ENCODE peak calls at places on chromosomes 1 and 21, in five cellular contexts. O, E, G, W and D are unnamed samples.

GRCh38 chr1:37478451-37478871 is 4.1 kb downstream of the ZC3H12A start:
- DNase-seq in W (no peak), E (no peak), O (no peak), G (no peak), D (no peak)

GRCh38 chr1:5954964-5955363 is 37.3 kb downstream of the NPHP4 start:
- DNase-seq in G (no peak), W (no peak), O (no peak), E (no peak), D (no peak)

GRCh38 chr1:41626146-41626545 is 141.7 kb upstream of the EDN2 start:
- DNase-seq in E (no peak), O (no peak), W (no peak), G (no peak), D (no peak)

GRCh38 chr1:59214764-59215208 is 82.1 kb upstream of the FGGY start:
- DNase-seq in G (peak), W (no peak), O (peak), E (no peak), D (no peak)

GRCh38 chr1:57991289-57991688 is 555.2 kb downstream of the OMA1 start:
- DNase-seq in O (no peak), G (no peak), E (no peak), W (no peak), D (no peak)

GRCh38 chr1:1281533-1282321 is 1.5 kb downstream of the SCNN1D start:
- DNase-seq in W (no peak), G (no peak), O (no peak), E (no peak), D (no peak)

GRCh38 chr1:107912614-107913013 is 52.4 kb downstream of the VAV3 start:
- DNase-seq in G (no peak), O (no peak), E (no peak), W (no peak), D (no peak)

GRCh38 chr1:116667577-116668105 is at the start of gene IGSF3:
- DNase-seq in O (peak), W (peak), G (peak), E (peak), D (peak)

GRCh38 chr1:10843697-10844096 is 47.3 kb upstream of the CASZ1 start:
- DNase-seq in E (no peak), O (no peak), W (no peak), G (no peak), D (no peak)

GRCh38 chr1:15493869-15494390 is 18.0 kb downstream of the CELA2B start:
- DNase-seq in O (no peak), E (no peak), W (no peak), G (no peak), D (no peak)

GRCh38 chr1:221840511-221841243 is 98.8 kb upstream of the DUSP10 start:
- DNase-seq in W (no peak), G (no peak), E (no peak), O (no peak), D (no peak)

GRCh38 chr1:38287036-38287435 is 240.4 kb upstream of the POU3F1 start:
- DNase-seq in O (no peak), E (no peak), G (no peak), W (no peak), D (no peak)

GRCh38 chr21:45073301-45074047 is 906 bp upstream of the ADARB1 start:
- DNase-seq in G (peak), W (peak), E (no peak), O (peak), D (peak)

GRCh38 chr1:191588905-191589304 is 569.4 kb upstream of the RGS18 start:
- DNase-seq in W (no peak), G (no peak), E (no peak), O (no peak), D (no peak)

GRCh38 chr1:110477041-110477440 is 26.1 kb downstream of the PROK1 start:
- DNase-seq in W (no peak), E (no peak), G (no peak), O (no peak), D (no peak)

GRCh38 chr1:62528015-62528414 is 69.3 kb upstream of the ANGPTL3 start:
- DNase-seq in G (no peak), W (no peak), O (no peak), E (no peak), D (no peak)

GRCh38 chr21:39137248-39138186 is 45.7 kb downstream of the PSMG1 start:
- DNase-seq in W (no peak), O (no peak), E (no peak), G (no peak), D (peak)

GRCh38 chr1:43121251-43121650 is 50.8 kb downstream of the EBNA1BP2 start:
- DNase-seq in O (no peak), W (no peak), G (no peak), E (no peak), D (no peak)

GRCh38 chr1:166628259-166628658 is 211.0 kb upstream of the POGK start:
- DNase-seq in W (no peak), O (no peak), G (no peak), E (no peak), D (no peak)

GRCh38 chr1:204438628-204439027 is 27.0 kb upstream of the PPP1R15B start:
- DNase-seq in G (no peak), W (no peak), O (no peak), E (no peak), D (no peak)

GRCh38 chr1:234326493-234327366 is 46.5 kb upstream of the COA6 start:
- DNase-seq in G (peak), O (peak), W (peak), E (peak), D (peak)

GRCh38 chr1:42206164-42206563 is 41.6 kb upstream of the GUCA2A start:
- DNase-seq in O (no peak), W (no peak), E (no peak), G (no peak), D (no peak)

GRCh38 chr1:161962094-161962887 is 61.4 kb downstream of the OLFML2B start:
- DNase-seq in G (no peak), O (no peak), W (no peak), E (no peak), D (no peak)

GRCh38 chr21:33659550-33659949 is 17.2 kb downstream of the ITSN1 start:
- DNase-seq in E (no peak), W (no peak), G (no peak), O (no peak), D (no peak)

GRCh38 chr1:167121375-167122120 is 27.7 kb downstream of the STYXL2 start:
- DNase-seq in W (peak), E (peak), G (peak), O (no peak), D (peak)

GRCh38 chr21:27346041-27346448 is 379.2 kb upstream of the ADAMTS5 start:
- DNase-seq in W (no peak), G (no peak), O (no peak), E (no peak), D (no peak)

GRCh38 chr1:235826102-235826854 is 40.4 kb downstream of the LYST start:
- DNase-seq in O (no peak), G (no peak), W (no peak), E (no peak), D (no peak)

GRCh38 chr1:193552274-193552673 is 365.9 kb upstream of the B3GALT2 start:
- DNase-seq in E (no peak), G (no peak), O (no peak), W (no peak), D (no peak)

GRCh38 chr1:60234761-60235160 is 161.2 kb upstream of the C1orf87 start:
- DNase-seq in E (no peak), O (no peak), G (no peak), W (no peak), D (no peak)

GRCh38 chr1:228752604-228753132 is 17.4 kb downstream of the RHOU start:
- DNase-seq in O (no peak), E (no peak), G (no peak), W (no peak), D (no peak)

GRCh38 chr1:21383785-21384401 is 56.0 kb upstream of the NBPF3 start:
- DNase-seq in W (no peak), G (no peak), O (no peak), E (no peak), D (no peak)

GRCh38 chr1:203046984-203047630 is 20.8 kb downstream of the PPFIA4 start:
- DNase-seq in O (no peak), E (peak), G (no peak), W (no peak), D (no peak)

GRCh38 chr1:151897861-151898468 is 11.3 kb downstream of the THEM4 start:
- DNase-seq in O (no peak), G (no peak), W (no peak), E (no peak), D (no peak)

GRCh38 chr21:28334407-28334806 is 658.3 kb downstream of the LTN1 start:
- DNase-seq in G (no peak), E (peak), O (no peak), W (no peak), D (no peak)

GRCh38 chr1:176444286-176444685 is 18.7 kb upstream of the PAPPA2 start:
- DNase-seq in W (no peak), G (no peak), E (no peak), O (no peak), D (no peak)